ENCODE peak calls at places on chromosomes 16 and 17, in four cellular contexts. S is HL-60, D is GM12891, B is K562. Q is an unnamed sample.
A peak's percentile ranks its signal among the peaks of the same experiment; 100 is the strongest.

GRCh38 chr16:20598832-20599469 is 22.8 kb upstream of the ACSM2B start:
- DNase-seq in S (no peak), D (no peak), B (no peak), Q (no peak)

GRCh38 chr16:88363239-88363891 is 19.4 kb upstream of the ZNF469 start:
- DNase-seq in S (no peak), D (no peak), B (no peak), Q (peak; percentile 7)

GRCh38 chr17:81923302-81924260 is 4.0 kb downstream of the MAFG start:
- DNase-seq in S (peak; percentile 91), D (no peak), B (peak; percentile 64), Q (no peak)

GRCh38 chr16:73019456-73020362 is 28.2 kb downstream of the ZFHX3 start:
- DNase-seq in S (no peak), D (no peak), B (no peak), Q (no peak)

GRCh38 chr17:297758-298157 is 54.8 kb downstream of the RPH3AL start:
- DNase-seq in S (no peak), D (no peak), B (no peak), Q (no peak)

GRCh38 chr16:67995423-67995822 is 3.9 kb downstream of the DPEP2 start:
- DNase-seq in S (peak; percentile 48), D (no peak), B (no peak), Q (no peak)

GRCh38 chr17:7184647-7185046 is 5.5 kb upstream of the ASGR1 start:
- DNase-seq in S (no peak), D (no peak), B (no peak), Q (no peak)

GRCh38 chr16:2770781-2771111 is 6.3 kb downstream of the ELOB start:
- DNase-seq in S (peak; percentile 21), D (no peak), B (no peak), Q (no peak)

GRCh38 chr16:77877712-77878111 is 89.3 kb downstream of the VAT1L start:
- DNase-seq in S (no peak), D (no peak), B (no peak), Q (no peak)

GRCh38 chr17:79428988-79429387 is 181.9 kb downstream of the RBFOX3 start:
- DNase-seq in S (no peak), D (no peak), B (no peak), Q (no peak)

GRCh38 chr16:70703041-70703834 is 17.4 kb upstream of the MTSS2 start:
- DNase-seq in S (no peak), D (no peak), B (peak; percentile 48), Q (no peak)

GRCh38 chr17:80981062-80981902 is 10.4 kb upstream of the CHMP6 start:
- DNase-seq in S (no peak), D (peak; percentile 88), B (peak; percentile 83), Q (no peak)

DNA sequence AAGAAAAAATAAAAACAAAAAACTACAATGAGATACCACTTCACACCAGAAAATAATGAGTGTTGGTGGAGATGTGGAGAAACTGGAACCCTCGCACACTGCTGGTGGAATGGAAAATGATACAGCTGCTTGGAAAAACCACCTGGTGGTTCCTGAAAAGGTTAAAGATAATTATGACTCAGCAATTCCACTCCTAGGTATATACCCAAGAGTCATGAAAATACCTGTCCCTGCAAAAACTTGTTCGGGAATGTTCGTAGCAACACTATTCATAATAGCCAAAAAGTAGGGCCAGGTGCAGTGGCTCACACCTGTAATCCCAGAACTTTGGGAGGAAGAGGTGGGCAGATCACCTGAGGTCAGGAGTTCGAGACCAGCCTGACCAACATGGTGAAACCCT is 8.1 kb upstream of the ITGAE start:
- DNase-seq in S (no peak), D (no peak), B (no peak), Q (no peak)
- TF ChIP-seq SPI1 in S (no peak), D (no peak), B (no peak), Q (no peak)

GRCh38 chr16:89410322-89410721 is 80.0 kb downstream of the ANKRD11 start:
- DNase-seq in S (no peak), D (no peak), B (no peak), Q (no peak)

GRCh38 chr16:89408315-89408714 is 82.0 kb downstream of the ANKRD11 start:
- DNase-seq in S (no peak), D (no peak), B (no peak), Q (no peak)

GRCh38 chr16:89407925-89408300 is 82.4 kb downstream of the ANKRD11 start:
- DNase-seq in S (no peak), D (no peak), B (no peak), Q (no peak)

GRCh38 chr16:89410794-89411309 is 79.5 kb downstream of the ANKRD11 start:
- DNase-seq in S (no peak), D (no peak), B (no peak), Q (no peak)

GRCh38 chr16:89409161-89409711 is 81.1 kb downstream of the ANKRD11 start:
- DNase-seq in S (no peak), D (no peak), B (no peak), Q (no peak)
- TF ChIP-seq SPI1 in S (no peak), D (no peak), B (no peak), Q (no peak)

GRCh38 chr17:4858880-4859260 is 25.7 kb downstream of the MINK1 start:
- DNase-seq in S (no peak), D (no peak), B (no peak), Q (no peak)
- TF ChIP-seq SPI1 in S (no peak), D (no peak), B (no peak), Q (no peak)

DNA sequence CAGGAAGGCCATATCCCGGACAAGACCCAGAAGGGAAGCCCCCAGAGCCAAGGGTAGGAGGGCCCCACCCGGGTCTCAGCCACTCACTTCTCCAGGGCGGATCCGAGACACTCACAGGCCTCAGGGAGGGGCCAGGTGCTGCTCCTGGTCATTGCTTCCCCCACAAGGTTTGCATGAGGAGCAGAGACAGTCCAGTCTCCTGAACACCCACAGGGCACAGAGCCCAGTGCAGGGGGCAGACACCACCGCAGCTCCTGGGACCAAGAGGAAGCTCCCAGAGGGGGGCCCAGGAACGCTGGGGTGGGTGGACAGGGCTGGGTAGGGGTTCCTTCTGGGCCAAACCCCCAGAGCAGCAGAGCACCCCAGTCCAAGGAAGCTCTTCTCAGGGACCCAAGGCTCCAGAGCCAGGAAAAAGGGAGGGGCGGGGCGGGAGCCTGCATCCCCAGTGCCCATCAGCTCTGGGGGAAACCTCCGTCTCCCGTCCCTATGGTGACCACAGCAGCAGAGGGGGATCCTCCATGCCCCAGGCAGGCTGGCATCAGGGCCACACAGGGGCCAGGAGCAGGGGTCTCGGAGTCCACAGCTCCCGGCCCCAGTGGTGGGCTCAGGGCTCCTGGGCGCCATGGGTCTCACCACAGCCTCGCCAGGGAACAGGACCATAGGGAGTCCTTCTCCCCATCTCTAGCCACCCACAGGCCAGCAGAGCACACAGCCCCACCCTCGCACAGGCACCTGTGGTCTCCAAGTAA is 816 bp upstream of the MRPL28 start:
- DNase-seq in S (no peak), D (no peak), B (no peak), Q (no peak)
- TF ChIP-seq SPI1 in S (no peak), D (no peak), B (no peak), Q (no peak)

DNA sequence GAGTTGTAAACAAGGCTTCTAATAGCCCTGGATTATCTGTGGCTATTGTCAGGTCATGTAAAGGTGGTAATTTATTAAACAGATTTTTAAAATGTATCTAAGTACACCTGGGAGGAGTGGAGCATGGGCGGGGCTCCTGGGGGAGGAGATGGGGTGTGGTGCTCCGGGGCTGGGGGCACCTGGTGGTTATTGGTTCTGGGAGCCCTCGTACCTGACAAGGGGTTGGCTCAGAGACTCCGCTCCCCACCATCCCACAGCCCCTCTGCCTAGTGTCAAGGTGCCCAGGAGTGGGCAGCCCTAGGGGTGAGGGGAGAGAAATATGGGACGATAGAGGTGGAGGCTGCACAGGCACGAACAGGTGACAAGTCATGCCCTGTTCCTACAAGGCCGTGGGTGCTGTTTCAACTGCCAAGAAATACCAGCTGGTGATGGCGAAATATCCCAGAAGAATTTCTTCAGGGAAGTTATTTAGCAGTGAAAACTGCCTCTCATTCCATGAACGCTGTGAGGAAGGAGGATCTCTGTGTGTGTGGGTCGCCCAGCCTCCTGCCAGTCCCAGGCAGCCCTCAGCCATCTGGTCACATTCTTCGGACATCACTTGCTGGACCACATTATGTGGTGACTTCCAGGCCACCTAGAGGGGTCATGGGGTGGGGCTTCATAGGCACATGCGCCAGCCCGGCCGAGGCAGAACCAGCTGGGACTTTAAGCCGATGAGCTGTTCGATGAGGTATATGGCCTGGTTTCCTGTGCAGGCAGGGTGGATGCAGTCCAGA is 55.6 kb upstream of the IRX3 start:
- DNase-seq in S (no peak), D (no peak), B (no peak), Q (no peak)
- TF ChIP-seq SPI1 in S (no peak), D (no peak), B (no peak), Q (no peak)

DNA sequence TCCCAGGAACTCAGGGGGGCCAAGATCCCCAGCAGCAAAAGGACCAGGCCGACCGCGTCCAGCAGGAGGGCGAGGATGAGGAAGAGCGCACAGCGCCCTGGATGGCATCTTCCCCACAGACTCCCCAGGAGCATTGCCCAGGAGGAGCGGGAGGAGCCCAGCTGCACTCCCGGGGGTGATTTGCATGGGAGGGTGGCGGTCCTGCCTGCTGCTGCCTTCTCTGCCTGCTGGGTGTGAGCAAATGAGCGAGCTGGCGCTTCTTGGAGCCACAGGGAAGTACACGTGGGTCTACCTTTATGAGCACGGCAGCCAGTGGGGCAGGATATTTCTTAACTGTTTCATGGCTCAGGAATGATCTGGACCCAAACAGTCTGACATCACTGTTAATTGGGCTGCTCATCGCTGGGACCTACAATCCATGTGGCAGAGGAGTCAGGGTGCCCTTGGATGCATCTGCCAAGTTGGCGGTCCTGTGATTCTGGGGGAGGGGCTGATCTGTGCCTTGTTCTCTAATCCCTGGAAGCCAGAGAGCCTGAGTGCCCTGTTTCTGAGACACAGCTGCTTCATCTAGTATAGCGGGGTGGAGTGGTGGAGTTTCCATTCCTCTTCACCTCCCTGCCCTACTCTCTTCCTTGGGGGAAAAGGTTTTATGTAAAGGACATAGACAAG is at the start of gene TMEM238L:
- DNase-seq in S (no peak), D (no peak), B (no peak), Q (no peak)
- TF ChIP-seq SPI1 in S (no peak), D (no peak), B (no peak), Q (no peak)

GRCh38 chr17:17079761-17080160 is 37.5 kb downstream of the MPRIP start:
- DNase-seq in S (no peak), D (no peak), B (no peak), Q (no peak)

GRCh38 chr17:17078832-17079231 is 36.6 kb downstream of the MPRIP start:
- DNase-seq in S (no peak), D (no peak), B (no peak), Q (no peak)

GRCh38 chr17:17077101-17077500 is 34.8 kb downstream of the MPRIP start:
- DNase-seq in S (no peak), D (no peak), B (no peak), Q (no peak)

GRCh38 chr17:17079336-17079735 is 37.1 kb downstream of the MPRIP start:
- DNase-seq in S (no peak), D (no peak), B (no peak), Q (no peak)

DNA sequence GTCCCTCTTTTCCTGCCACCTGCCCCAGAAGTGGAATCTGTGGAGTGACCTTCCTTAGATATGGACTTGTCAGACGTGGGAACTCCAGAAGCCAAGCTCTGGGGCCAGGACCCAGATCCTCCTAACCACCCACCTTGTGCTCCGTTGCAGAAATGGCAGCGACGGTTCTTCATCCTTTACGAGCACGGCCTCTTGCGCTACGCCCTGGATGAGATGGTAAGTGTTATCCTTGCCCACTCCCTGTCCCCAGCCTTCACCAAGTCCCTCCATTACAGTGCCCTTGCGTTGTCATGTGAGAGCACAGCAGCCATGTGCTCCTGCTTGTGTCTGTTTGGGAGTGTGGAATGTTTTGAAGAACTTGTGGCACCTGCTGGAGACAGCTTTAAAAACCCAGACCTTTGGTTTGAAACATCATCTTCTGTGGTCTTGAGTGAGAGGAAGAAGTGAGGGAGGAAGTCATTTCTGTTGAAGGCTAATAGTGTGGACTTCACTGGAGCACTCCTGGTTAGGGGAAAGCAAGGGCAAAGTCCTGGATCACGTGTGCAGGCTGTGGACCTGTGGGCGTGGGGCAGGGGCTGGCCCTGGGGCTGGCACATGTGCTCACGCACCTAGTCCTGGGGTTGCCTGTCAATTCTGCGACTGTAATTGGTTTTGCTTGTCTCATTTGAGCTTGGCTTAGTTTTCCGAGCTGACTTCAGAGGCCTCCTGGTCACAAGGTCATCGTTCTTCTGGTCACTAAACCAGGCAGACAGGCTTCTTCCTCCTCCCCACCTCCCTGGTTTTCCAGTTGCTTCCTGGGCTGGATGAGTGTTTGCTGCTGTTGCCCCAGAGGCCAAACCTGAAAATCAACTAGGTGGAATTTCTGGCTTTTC is 35.8 kb downstream of the MPRIP start:
- DNase-seq in S (no peak), D (no peak), B (no peak), Q (no peak)
- TF ChIP-seq SPI1 in S (no peak), D (no peak), B (no peak), Q (no peak)

Q was measured in GM12878.